ENCODE peak calls at places on chromosomes 16 and 17, in ten cellular contexts. One of them, this sample, is unnamed.

GRCh38 chr16:73191111-73192046 is 143.5 kb upstream of the ZFHX3 start:
- DNase-seq in coronary artery: no peak
- DNase-seq in epithelial cell of esophagus: no peak
- DNase-seq in stimulated activated CD4-positive, alpha-beta T cell treated with anti-CD3 and anti-CD28 coated beads, Interleukin-1b, Interleukin-23, amount 100 ng/mL, for 48 hours: no peak
- DNase-seq in stimulated activated CD8-positive, alpha-beta memory T cell treated with anti-CD3 and anti-CD28 coated beads, Interleukin-7, amount 100 ng/mL, for 4 hours: no peak
- DNase-seq in NCI-H187: no peak
- DNase-seq in AG10803: no peak
- DNase-seq in naive thymus-derived CD8-positive, alpha-beta T cell: no peak
- DNase-seq in left colon: no peak
- DNase-seq in CD8-positive, alpha-beta T cell: no peak
- DNase-seq in this sample: no peak

GRCh38 chr16:4572715-4573114 is 16.6 kb downstream of the C16orf96 start:
- DNase-seq in coronary artery: no peak
- DNase-seq in epithelial cell of esophagus: no peak
- DNase-seq in stimulated activated CD4-positive, alpha-beta T cell treated with anti-CD3 and anti-CD28 coated beads, Interleukin-1b, Interleukin-23, amount 100 ng/mL, for 48 hours: no peak
- DNase-seq in stimulated activated CD8-positive, alpha-beta memory T cell treated with anti-CD3 and anti-CD28 coated beads, Interleukin-7, amount 100 ng/mL, for 4 hours: no peak
- DNase-seq in NCI-H187: no peak
- DNase-seq in AG10803: no peak
- DNase-seq in naive thymus-derived CD8-positive, alpha-beta T cell: no peak
- DNase-seq in left colon: no peak
- DNase-seq in CD8-positive, alpha-beta T cell: no peak
- DNase-seq in this sample: no peak

GRCh38 chr17:49850772-49851386 is 3.0 kb upstream of the TAC4 start:
- DNase-seq in coronary artery: no peak
- DNase-seq in epithelial cell of esophagus: no peak
- DNase-seq in stimulated activated CD4-positive, alpha-beta T cell treated with anti-CD3 and anti-CD28 coated beads, Interleukin-1b, Interleukin-23, amount 100 ng/mL, for 48 hours: no peak
- DNase-seq in stimulated activated CD8-positive, alpha-beta memory T cell treated with anti-CD3 and anti-CD28 coated beads, Interleukin-7, amount 100 ng/mL, for 4 hours: no peak
- DNase-seq in NCI-H187: no peak
- DNase-seq in AG10803: peak; percentile 20
- DNase-seq in naive thymus-derived CD8-positive, alpha-beta T cell: peak; percentile 20
- DNase-seq in left colon: peak; percentile 16
- DNase-seq in CD8-positive, alpha-beta T cell: no peak
- DNase-seq in this sample: no peak

GRCh38 chr16:67110136-67110847 is 551 bp downstream of the PHAF1 start:
- DNase-seq in coronary artery: no peak
- DNase-seq in epithelial cell of esophagus: no peak
- DNase-seq in stimulated activated CD4-positive, alpha-beta T cell treated with anti-CD3 and anti-CD28 coated beads, Interleukin-1b, Interleukin-23, amount 100 ng/mL, for 48 hours: no peak
- DNase-seq in stimulated activated CD8-positive, alpha-beta memory T cell treated with anti-CD3 and anti-CD28 coated beads, Interleukin-7, amount 100 ng/mL, for 4 hours: no peak
- DNase-seq in NCI-H187: no peak
- DNase-seq in AG10803: no peak
- DNase-seq in naive thymus-derived CD8-positive, alpha-beta T cell: no peak
- DNase-seq in left colon: no peak
- DNase-seq in CD8-positive, alpha-beta T cell: no peak
- DNase-seq in this sample: no peak

GRCh38 chr17:72651988-72652387 is 440.5 kb downstream of the SLC39A11 start:
- DNase-seq in coronary artery: no peak
- DNase-seq in epithelial cell of esophagus: no peak
- DNase-seq in stimulated activated CD4-positive, alpha-beta T cell treated with anti-CD3 and anti-CD28 coated beads, Interleukin-1b, Interleukin-23, amount 100 ng/mL, for 48 hours: no peak
- DNase-seq in stimulated activated CD8-positive, alpha-beta memory T cell treated with anti-CD3 and anti-CD28 coated beads, Interleukin-7, amount 100 ng/mL, for 4 hours: no peak
- DNase-seq in NCI-H187: no peak
- DNase-seq in AG10803: no peak
- DNase-seq in naive thymus-derived CD8-positive, alpha-beta T cell: no peak
- DNase-seq in left colon: no peak
- DNase-seq in CD8-positive, alpha-beta T cell: no peak
- DNase-seq in this sample: no peak

GRCh38 chr16:11391576-11391975 is 46.3 kb downstream of the RMI2 start:
- DNase-seq in coronary artery: no peak
- DNase-seq in epithelial cell of esophagus: no peak
- DNase-seq in stimulated activated CD4-positive, alpha-beta T cell treated with anti-CD3 and anti-CD28 coated beads, Interleukin-1b, Interleukin-23, amount 100 ng/mL, for 48 hours: no peak
- DNase-seq in stimulated activated CD8-positive, alpha-beta memory T cell treated with anti-CD3 and anti-CD28 coated beads, Interleukin-7, amount 100 ng/mL, for 4 hours: no peak
- DNase-seq in NCI-H187: peak; percentile 44
- DNase-seq in AG10803: no peak
- DNase-seq in naive thymus-derived CD8-positive, alpha-beta T cell: no peak
- DNase-seq in left colon: peak; percentile 42
- DNase-seq in CD8-positive, alpha-beta T cell: no peak
- DNase-seq in this sample: peak; percentile 79

GRCh38 chr17:38681096-38681495 is 6.3 kb upstream of the EPOP start:
- DNase-seq in coronary artery: no peak
- DNase-seq in epithelial cell of esophagus: no peak
- DNase-seq in stimulated activated CD4-positive, alpha-beta T cell treated with anti-CD3 and anti-CD28 coated beads, Interleukin-1b, Interleukin-23, amount 100 ng/mL, for 48 hours: no peak
- DNase-seq in stimulated activated CD8-positive, alpha-beta memory T cell treated with anti-CD3 and anti-CD28 coated beads, Interleukin-7, amount 100 ng/mL, for 4 hours: no peak
- DNase-seq in NCI-H187: no peak
- DNase-seq in AG10803: no peak
- DNase-seq in naive thymus-derived CD8-positive, alpha-beta T cell: no peak
- DNase-seq in left colon: no peak
- DNase-seq in CD8-positive, alpha-beta T cell: no peak
- DNase-seq in this sample: no peak

GRCh38 chr16:70610273-70611223 is 35.8 kb upstream of the IL34 start:
- DNase-seq in coronary artery: no peak
- DNase-seq in epithelial cell of esophagus: no peak
- DNase-seq in stimulated activated CD4-positive, alpha-beta T cell treated with anti-CD3 and anti-CD28 coated beads, Interleukin-1b, Interleukin-23, amount 100 ng/mL, for 48 hours: no peak
- DNase-seq in stimulated activated CD8-positive, alpha-beta memory T cell treated with anti-CD3 and anti-CD28 coated beads, Interleukin-7, amount 100 ng/mL, for 4 hours: no peak
- DNase-seq in NCI-H187: no peak
- DNase-seq in AG10803: no peak
- DNase-seq in naive thymus-derived CD8-positive, alpha-beta T cell: no peak
- DNase-seq in left colon: peak; percentile 34
- DNase-seq in CD8-positive, alpha-beta T cell: no peak
- DNase-seq in this sample: no peak

GRCh38 chr16:74868501-74868900 is 93.9 kb upstream of the FA2H start:
- DNase-seq in coronary artery: no peak
- DNase-seq in epithelial cell of esophagus: peak; percentile 59
- DNase-seq in stimulated activated CD4-positive, alpha-beta T cell treated with anti-CD3 and anti-CD28 coated beads, Interleukin-1b, Interleukin-23, amount 100 ng/mL, for 48 hours: no peak
- DNase-seq in stimulated activated CD8-positive, alpha-beta memory T cell treated with anti-CD3 and anti-CD28 coated beads, Interleukin-7, amount 100 ng/mL, for 4 hours: no peak
- DNase-seq in NCI-H187: no peak
- DNase-seq in AG10803: peak; percentile 29
- DNase-seq in naive thymus-derived CD8-positive, alpha-beta T cell: peak; percentile 13
- DNase-seq in left colon: no peak
- DNase-seq in CD8-positive, alpha-beta T cell: no peak
- DNase-seq in this sample: no peak

GRCh38 chr17:29710891-29711418 is 88.2 kb upstream of the CORO6 start:
- DNase-seq in coronary artery: no peak
- DNase-seq in epithelial cell of esophagus: peak; percentile 93
- DNase-seq in stimulated activated CD4-positive, alpha-beta T cell treated with anti-CD3 and anti-CD28 coated beads, Interleukin-1b, Interleukin-23, amount 100 ng/mL, for 48 hours: no peak
- DNase-seq in stimulated activated CD8-positive, alpha-beta memory T cell treated with anti-CD3 and anti-CD28 coated beads, Interleukin-7, amount 100 ng/mL, for 4 hours: no peak
- DNase-seq in NCI-H187: no peak
- DNase-seq in AG10803: peak; percentile 75
- DNase-seq in naive thymus-derived CD8-positive, alpha-beta T cell: no peak
- DNase-seq in left colon: no peak
- DNase-seq in CD8-positive, alpha-beta T cell: no peak
- DNase-seq in this sample: no peak

GRCh38 chr17:9339958-9340357 is 235.7 kb downstream of the STX8 start:
- DNase-seq in coronary artery: no peak
- DNase-seq in epithelial cell of esophagus: no peak
- DNase-seq in stimulated activated CD4-positive, alpha-beta T cell treated with anti-CD3 and anti-CD28 coated beads, Interleukin-1b, Interleukin-23, amount 100 ng/mL, for 48 hours: no peak
- DNase-seq in stimulated activated CD8-positive, alpha-beta memory T cell treated with anti-CD3 and anti-CD28 coated beads, Interleukin-7, amount 100 ng/mL, for 4 hours: no peak
- DNase-seq in NCI-H187: no peak
- DNase-seq in AG10803: no peak
- DNase-seq in naive thymus-derived CD8-positive, alpha-beta T cell: no peak
- DNase-seq in left colon: no peak
- DNase-seq in CD8-positive, alpha-beta T cell: no peak
- DNase-seq in this sample: no peak

This sample was measured in chondrocyte.